ENCODE peak calls at places on chromosomes 1 and 21, in ten cellular contexts. Y is testis; U is breast epithelium; R is HCT116; X is H9; K is brain microvascular endothelial cell; S is naive thymus-derived CD4-positive, alpha-beta T cell; C is Peyer's patch; P is GM12878; N is SJSA1. B is an unnamed sample.

GRCh38 chr1:24297187-24297851 is 21.8 kb upstream of the GRHL3 start:
- DNase-seq in Y (no peak), U (no peak), R (no peak), X (no peak), K (no peak), S (no peak), C (peak), P (no peak), N (no peak), B (no peak)

GRCh38 chr1:179910934-179911333 is 28.8 kb downstream of the TOR1AIP1 start:
- DNase-seq in Y (no peak), U (no peak), R (no peak), X (no peak), K (no peak), S (no peak), C (no peak), P (no peak), N (no peak), B (no peak)

GRCh38 chr1:51535006-51535592 is 16.0 kb upstream of the EPS15 start:
- DNase-seq in Y (peak), U (peak), R (peak), X (peak), K (peak), S (peak), C (no peak), P (peak), N (peak), B (no peak)

GRCh38 chr1:6052543-6053205 is 7.0 kb downstream of the KCNAB2 start:
- DNase-seq in Y (peak), U (peak), R (no peak), X (peak), K (peak), S (peak), C (no peak), P (no peak), N (peak), B (no peak)

GRCh38 chr1:21182181-21182711 is 5.5 kb upstream of the EIF4G3 start:
- DNase-seq in Y (peak), U (no peak), R (no peak), X (no peak), K (no peak), S (no peak), C (no peak), P (no peak), N (no peak), B (no peak)

GRCh38 chr1:13662498-13662897 is 37.5 kb upstream of the PRDM2 start:
- DNase-seq in Y (peak), U (no peak), R (no peak), X (no peak), K (no peak), S (no peak), C (no peak), P (no peak), N (peak), B (no peak)

GRCh38 chr1:210262167-210262896 is 29.7 kb downstream of the SERTAD4 start:
- DNase-seq in Y (peak), U (no peak), R (no peak), X (no peak), K (peak), S (no peak), C (no peak), P (no peak), N (peak), B (no peak)

GRCh38 chr1:229913491-229913890 is 153.5 kb upstream of the GALNT2 start:
- DNase-seq in Y (no peak), U (no peak), R (no peak), X (no peak), K (no peak), S (no peak), C (no peak), P (no peak), N (no peak), B (no peak)

GRCh38 chr1:20551945-20552727 is at the start of gene FAM43B:
- DNase-seq in Y (peak), U (no peak), R (no peak), X (peak), K (no peak), S (no peak), C (peak), P (no peak), N (no peak), B (no peak)

GRCh38 chr1:12142141-12142823 is 24.5 kb upstream of the TNFRSF1B start:
- DNase-seq in Y (no peak), U (no peak), R (no peak), X (no peak), K (no peak), S (no peak), C (peak), P (no peak), N (no peak), B (no peak)

GRCh38 chr1:23673086-23673813 is 18.4 kb upstream of the RPL11 start:
- DNase-seq in Y (peak), U (no peak), R (no peak), X (peak), K (peak), S (no peak), C (no peak), P (no peak), N (peak), B (no peak)

GRCh38 chr21:20207335-20207734 is 790.9 kb upstream of the NCAM2 start:
- DNase-seq in Y (no peak), U (no peak), R (no peak), X (no peak), K (no peak), S (no peak), C (no peak), P (no peak), N (no peak), B (no peak)

DNA sequence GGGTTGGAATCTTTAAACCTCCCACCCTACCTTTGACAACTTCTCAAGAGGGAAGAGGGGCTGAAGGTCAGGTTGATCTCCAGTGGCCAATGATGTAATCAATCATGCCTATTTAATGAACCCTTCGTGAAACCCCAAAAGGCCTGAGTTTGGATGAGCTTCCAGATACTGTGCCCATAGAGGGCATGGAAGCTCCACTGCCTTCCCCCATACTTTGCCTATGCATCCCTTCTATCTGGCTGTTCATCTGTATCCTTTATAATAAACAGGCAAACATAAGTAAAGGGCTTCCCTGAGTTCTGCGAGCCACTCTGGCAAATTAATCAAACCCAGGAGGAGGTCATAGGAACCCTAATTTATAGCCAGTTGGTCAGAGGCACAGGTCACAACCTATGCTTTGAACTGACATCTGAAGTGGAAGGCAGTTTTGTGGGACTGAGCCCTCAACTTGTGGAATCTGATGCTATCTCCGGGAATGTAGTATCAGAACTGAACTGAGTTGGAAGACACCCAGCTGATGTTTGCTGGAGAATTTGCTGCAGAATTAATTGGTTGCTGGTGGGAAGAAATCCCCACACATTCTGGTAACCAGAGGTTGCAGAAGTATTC is 24.8 kb downstream of the S100A10 start:
- DNase-seq in Y (no peak), U (no peak), R (no peak), X (no peak), K (no peak), S (no peak), C (no peak), P (no peak), N (no peak), B (no peak)
- H3K27ac ChIP-seq in Y (no peak), U (no peak), R (no peak), X (no peak), K (no peak), S (no peak), C (no peak), P (no peak), N (no peak), B (no peak)

DNA sequence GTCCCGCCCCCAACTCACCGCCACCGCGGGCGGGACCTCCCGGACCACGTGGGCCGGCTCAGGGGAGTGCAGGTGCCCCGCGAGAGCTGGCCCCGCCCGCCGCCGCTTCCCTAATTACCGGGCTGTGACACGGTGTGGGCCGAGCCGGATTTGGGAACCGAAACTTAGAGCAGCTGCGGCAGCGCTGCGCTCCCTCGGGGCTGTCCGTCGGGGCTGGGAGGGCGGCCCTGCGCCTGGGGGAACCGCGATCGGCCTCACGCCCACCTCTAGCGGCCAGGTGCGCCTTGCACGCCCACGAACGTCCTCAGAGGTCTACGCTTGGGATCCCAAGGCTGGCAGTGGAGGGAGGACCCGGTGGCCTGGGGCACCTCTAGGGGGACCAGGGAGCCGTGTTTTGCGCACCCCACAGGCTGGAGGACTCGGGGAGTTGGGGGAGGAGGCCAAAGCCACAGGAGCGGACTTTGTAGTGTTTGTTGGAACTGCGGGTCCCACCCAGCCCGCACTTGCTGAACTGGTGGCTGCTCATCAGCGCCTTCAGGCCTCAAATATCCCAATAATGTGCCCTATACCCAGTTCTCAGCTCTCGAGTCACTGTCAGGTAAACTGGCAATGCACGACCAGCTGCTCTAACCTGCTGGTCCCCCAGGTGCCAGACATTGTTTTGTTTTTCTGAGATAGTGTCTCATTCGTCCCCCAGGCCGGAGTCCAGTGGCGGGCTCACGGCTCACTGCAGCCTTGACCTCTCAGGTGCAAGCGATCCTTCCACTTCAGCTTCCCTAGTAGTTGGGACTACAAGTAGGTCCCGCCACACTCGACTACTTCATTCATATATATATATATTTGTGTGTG is 781 bp upstream of the NADK start:
- DNase-seq in Y (peak), U (peak), R (peak), X (peak), K (no peak), S (peak), C (peak), P (peak), N (no peak), B (no peak)
- H3K27ac ChIP-seq in Y (peak), U (peak), R (peak), X (peak), K (no peak), S (peak), C (peak), P (peak), N (peak), B (peak)

DNA sequence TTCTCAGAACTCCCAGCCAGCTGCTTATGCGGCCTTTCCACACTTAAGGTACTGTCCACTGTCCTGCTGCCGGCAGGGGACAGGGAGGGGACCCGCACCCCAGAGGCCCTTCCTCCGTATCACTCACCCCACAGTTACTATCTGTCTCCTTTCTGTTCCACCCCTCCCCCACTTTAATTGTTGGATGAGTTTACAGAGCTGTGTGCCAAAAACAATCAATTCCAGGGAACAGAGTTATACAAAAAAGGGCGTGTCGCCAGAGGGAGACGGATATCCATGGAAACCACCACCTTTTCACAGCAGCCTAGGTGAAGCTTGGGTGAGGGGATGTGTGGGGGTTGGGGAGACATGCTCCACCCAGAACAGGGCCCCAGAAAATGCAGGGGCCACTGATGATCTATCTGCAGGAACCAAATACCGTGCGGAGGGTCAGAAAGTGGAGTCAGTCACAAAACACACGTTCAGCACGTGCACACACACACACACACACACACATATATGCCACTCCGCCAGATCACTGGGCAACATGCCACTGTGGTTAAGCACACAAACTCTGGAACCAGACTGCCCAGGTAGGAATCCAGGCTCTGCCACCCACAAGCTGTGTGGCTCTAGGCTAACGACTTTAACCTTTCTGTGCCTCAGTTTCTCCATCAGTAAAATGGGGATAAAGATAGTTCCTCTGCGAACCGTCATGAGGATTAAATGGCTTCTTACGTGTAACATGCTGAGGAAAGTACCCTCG is 30.5 kb downstream of the CASZ1 start:
- DNase-seq in Y (no peak), U (peak), R (no peak), X (no peak), K (no peak), S (no peak), C (peak), P (no peak), N (no peak), B (no peak)
- H3K27ac ChIP-seq in Y (no peak), U (peak), R (no peak), X (no peak), K (no peak), S (no peak), C (peak), P (no peak), N (no peak), B (peak)

GRCh38 chr1:239944666-239945065 is 147.0 kb upstream of the FMN2 start:
- DNase-seq in Y (no peak), U (no peak), R (no peak), X (no peak), K (no peak), S (no peak), C (no peak), P (no peak), N (no peak), B (no peak)
- H3K27ac ChIP-seq in Y (no peak), U (no peak), R (no peak), X (no peak), K (no peak), S (no peak), C (no peak), P (no peak), N (no peak), B (no peak)

GRCh38 chr1:233293556-233294446 is 1.7 kb downstream of the PCNX2 start:
- DNase-seq in Y (no peak), U (no peak), R (no peak), X (no peak), K (no peak), S (no peak), C (no peak), P (no peak), N (no peak), B (no peak)
- H3K27ac ChIP-seq in Y (no peak), U (no peak), R (no peak), X (no peak), K (no peak), S (no peak), C (no peak), P (no peak), N (no peak), B (no peak)

GRCh38 chr1:53896673-53897229 is 2.8 kb downstream of the DIO1 start:
- DNase-seq in Y (no peak), U (no peak), R (no peak), X (no peak), K (no peak), S (no peak), C (no peak), P (no peak), N (peak), B (no peak)
- H3K27ac ChIP-seq in Y (no peak), U (peak), R (no peak), X (no peak), K (no peak), S (no peak), C (no peak), P (no peak), N (peak), B (peak)

GRCh38 chr1:89548486-89548857 is 23.8 kb downstream of the LRRC8B start:
- DNase-seq in Y (no peak), U (no peak), R (no peak), X (no peak), K (no peak), S (no peak), C (no peak), P (no peak), N (no peak), B (no peak)

GRCh38 chr1:89550995-89551394 is 26.4 kb downstream of the LRRC8B start:
- DNase-seq in Y (no peak), U (no peak), R (no peak), X (peak), K (no peak), S (no peak), C (no peak), P (no peak), N (no peak), B (no peak)

GRCh38 chr1:89555550-89555949 is 30.9 kb downstream of the LRRC8B start:
- DNase-seq in Y (no peak), U (no peak), R (no peak), X (no peak), K (no peak), S (no peak), C (no peak), P (no peak), N (no peak), B (no peak)

GRCh38 chr1:89553195-89553584 is 28.6 kb downstream of the LRRC8B start:
- DNase-seq in Y (no peak), U (no peak), R (no peak), X (no peak), K (no peak), S (no peak), C (no peak), P (no peak), N (no peak), B (no peak)

GRCh38 chr1:89552481-89553194 is 28.0 kb downstream of the LRRC8B start:
- DNase-seq in Y (no peak), U (peak), R (no peak), X (no peak), K (no peak), S (peak), C (no peak), P (peak), N (no peak), B (no peak)
- H3K27ac ChIP-seq in Y (peak), U (peak), R (no peak), X (no peak), K (no peak), S (no peak), C (peak), P (peak), N (no peak), B (no peak)

DNA sequence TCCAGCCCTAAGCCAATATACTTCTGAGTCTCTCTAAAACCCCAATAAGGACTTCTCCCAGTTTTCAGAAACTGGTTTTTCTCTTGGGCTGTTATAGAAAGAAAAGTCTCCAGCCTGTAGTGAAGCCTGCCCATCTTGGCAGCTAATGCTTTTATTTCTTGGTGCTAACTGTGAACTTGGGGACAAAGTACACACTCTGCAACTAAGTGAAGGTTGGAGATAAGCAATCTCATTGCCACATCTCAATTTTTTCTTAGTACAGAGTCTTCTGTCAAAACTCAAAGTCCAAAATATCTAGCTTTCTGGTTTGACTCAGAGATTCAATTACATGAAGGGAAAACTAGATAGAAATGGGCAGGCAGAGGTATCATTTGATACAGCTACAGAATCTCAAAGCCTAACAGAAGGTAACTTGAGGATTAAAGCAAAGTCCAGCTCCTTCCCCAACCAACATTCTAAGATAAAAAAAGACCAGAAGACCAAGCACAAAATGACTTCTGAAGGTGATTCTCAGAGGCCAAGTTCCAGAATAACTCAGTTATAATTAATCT is 14.0 kb downstream of the AK2 start:
- DNase-seq in Y (no peak), U (no peak), R (no peak), X (no peak), K (no peak), S (no peak), C (no peak), P (no peak), N (no peak), B (no peak)
- H3K27ac ChIP-seq in Y (no peak), U (no peak), R (no peak), X (no peak), K (no peak), S (no peak), C (peak), P (no peak), N (no peak), B (no peak)

GRCh38 chr1:211605613-211606326 is 26.8 kb upstream of the SLC30A1 start:
- DNase-seq in Y (no peak), U (no peak), R (no peak), X (no peak), K (no peak), S (no peak), C (no peak), P (no peak), N (no peak), B (no peak)
- H3K27ac ChIP-seq in Y (no peak), U (no peak), R (no peak), X (no peak), K (no peak), S (no peak), C (peak), P (peak), N (no peak), B (no peak)

GRCh38 chr1:224067207-224067606 is 46.7 kb upstream of the FBXO28 start:
- DNase-seq in Y (no peak), U (no peak), R (no peak), X (no peak), K (no peak), S (no peak), C (no peak), P (no peak), N (no peak), B (no peak)
- H3K27ac ChIP-seq in Y (no peak), U (no peak), R (no peak), X (no peak), K (no peak), S (no peak), C (no peak), P (no peak), N (no peak), B (no peak)